ENCODE peak calls at places on chromosome 19, in nine cellular contexts. One of them, this sample, is unnamed.

GRCh38 chr19:2166741-2167738 is 3.3 kb downstream of the DOT1L start:
- DNase-seq in heart left ventricle: peak; percentile 92
- DNase-seq in colonic mucosa: peak; percentile 85
- DNase-seq in heart right ventricle: peak; percentile 88
- DNase-seq in RWPE2: no peak
- DNase-seq in AG04450: no peak
- DNase-seq in astrocyte: peak; percentile 62
- DNase-seq in foreskin keratinocyte: no peak
- DNase-seq in tibial artery: peak; percentile 86
- DNase-seq in this sample: peak; percentile 88

GRCh38 chr19:15248106-15248505 is 15.9 kb upstream of the EPHX3 start:
- DNase-seq in heart left ventricle: peak; percentile 62
- DNase-seq in colonic mucosa: no peak
- DNase-seq in heart right ventricle: no peak
- DNase-seq in RWPE2: no peak
- DNase-seq in AG04450: no peak
- DNase-seq in astrocyte: no peak
- DNase-seq in foreskin keratinocyte: no peak
- DNase-seq in tibial artery: peak; percentile 59
- DNase-seq in this sample: no peak

GRCh38 chr19:18408053-18408476 is 10.6 kb upstream of the LRRC25 start:
- DNase-seq in heart left ventricle: no peak
- DNase-seq in colonic mucosa: peak; percentile 82
- DNase-seq in heart right ventricle: peak; percentile 58
- DNase-seq in RWPE2: no peak
- DNase-seq in AG04450: no peak
- DNase-seq in astrocyte: no peak
- DNase-seq in foreskin keratinocyte: no peak
- DNase-seq in tibial artery: no peak
- DNase-seq in this sample: no peak

GRCh38 chr19:35332817-35333216 is 3.8 kb downstream of the CD22 start:
- DNase-seq in heart left ventricle: no peak
- DNase-seq in colonic mucosa: no peak
- DNase-seq in heart right ventricle: no peak
- DNase-seq in RWPE2: no peak
- DNase-seq in AG04450: no peak
- DNase-seq in astrocyte: no peak
- DNase-seq in foreskin keratinocyte: no peak
- DNase-seq in tibial artery: no peak
- DNase-seq in this sample: no peak

GRCh38 chr19:3701200-3701599 is 932 bp upstream of the PIP5K1C start:
- DNase-seq in heart left ventricle: no peak
- DNase-seq in colonic mucosa: no peak
- DNase-seq in heart right ventricle: no peak
- DNase-seq in RWPE2: no peak
- DNase-seq in AG04450: no peak
- DNase-seq in astrocyte: no peak
- DNase-seq in foreskin keratinocyte: no peak
- DNase-seq in tibial artery: no peak
- DNase-seq in this sample: no peak

GRCh38 chr19:2173841-2174577 is 10.3 kb downstream of the DOT1L start:
- DNase-seq in heart left ventricle: no peak
- DNase-seq in colonic mucosa: no peak
- DNase-seq in heart right ventricle: no peak
- DNase-seq in RWPE2: no peak
- DNase-seq in AG04450: no peak
- DNase-seq in astrocyte: no peak
- DNase-seq in foreskin keratinocyte: no peak
- DNase-seq in tibial artery: no peak
- DNase-seq in this sample: no peak

GRCh38 chr19:3407556-3408516 is 41.5 kb downstream of the NFIC start:
- DNase-seq in heart left ventricle: peak; percentile 78
- DNase-seq in colonic mucosa: no peak
- DNase-seq in heart right ventricle: peak; percentile 57
- DNase-seq in RWPE2: no peak
- DNase-seq in AG04450: no peak
- DNase-seq in astrocyte: peak; percentile 39
- DNase-seq in foreskin keratinocyte: no peak
- DNase-seq in tibial artery: peak; percentile 70
- DNase-seq in this sample: no peak

GRCh38 chr19:12222980-12223630 is 60.2 kb downstream of the ZNF136 start:
- DNase-seq in heart left ventricle: no peak
- DNase-seq in colonic mucosa: no peak
- DNase-seq in heart right ventricle: no peak
- DNase-seq in RWPE2: no peak
- DNase-seq in AG04450: no peak
- DNase-seq in astrocyte: no peak
- DNase-seq in foreskin keratinocyte: no peak
- DNase-seq in tibial artery: no peak
- DNase-seq in this sample: no peak

GRCh38 chr19:18203408-18203862 is 407 bp downstream of the RAB3A start:
- DNase-seq in heart left ventricle: peak; percentile 69
- DNase-seq in colonic mucosa: peak; percentile 68
- DNase-seq in heart right ventricle: peak; percentile 62
- DNase-seq in RWPE2: no peak
- DNase-seq in AG04450: no peak
- DNase-seq in astrocyte: no peak
- DNase-seq in foreskin keratinocyte: no peak
- DNase-seq in tibial artery: peak; percentile 36
- DNase-seq in this sample: peak; percentile 59

GRCh38 chr19:32464279-32464678 is 58.7 kb downstream of the DPY19L3 start:
- DNase-seq in heart left ventricle: no peak
- DNase-seq in colonic mucosa: no peak
- DNase-seq in heart right ventricle: no peak
- DNase-seq in RWPE2: no peak
- DNase-seq in AG04450: no peak
- DNase-seq in astrocyte: no peak
- DNase-seq in foreskin keratinocyte: no peak
- DNase-seq in tibial artery: no peak
- DNase-seq in this sample: no peak

GRCh38 chr19:19146000-19146608 is 7.8 kb upstream of the TMEM161A start:
- DNase-seq in heart left ventricle: peak; percentile 80
- DNase-seq in colonic mucosa: peak; percentile 88
- DNase-seq in heart right ventricle: peak; percentile 83
- DNase-seq in RWPE2: no peak
- DNase-seq in AG04450: peak; percentile 29
- DNase-seq in astrocyte: no peak
- DNase-seq in foreskin keratinocyte: no peak
- DNase-seq in tibial artery: peak; percentile 68
- DNase-seq in this sample: peak; percentile 96

GRCh38 chr19:48638831-48639381 is 1.7 kb upstream of the DBP start:
- DNase-seq in heart left ventricle: peak; percentile 41
- DNase-seq in colonic mucosa: peak; percentile 41
- DNase-seq in heart right ventricle: no peak
- DNase-seq in RWPE2: no peak
- DNase-seq in AG04450: no peak
- DNase-seq in astrocyte: no peak
- DNase-seq in foreskin keratinocyte: no peak
- DNase-seq in tibial artery: no peak
- DNase-seq in this sample: no peak

GRCh38 chr19:15101479-15102082 is 5.6 kb upstream of the SYDE1 start:
- DNase-seq in heart left ventricle: no peak
- DNase-seq in colonic mucosa: peak; percentile 52
- DNase-seq in heart right ventricle: no peak
- DNase-seq in RWPE2: no peak
- DNase-seq in AG04450: no peak
- DNase-seq in astrocyte: no peak
- DNase-seq in foreskin keratinocyte: no peak
- DNase-seq in tibial artery: no peak
- DNase-seq in this sample: no peak

GRCh38 chr19:4016486-4016885 is 8.9 kb downstream of the PIAS4 start:
- DNase-seq in heart left ventricle: no peak
- DNase-seq in colonic mucosa: no peak
- DNase-seq in heart right ventricle: no peak
- DNase-seq in RWPE2: no peak
- DNase-seq in AG04450: no peak
- DNase-seq in astrocyte: no peak
- DNase-seq in foreskin keratinocyte: no peak
- DNase-seq in tibial artery: no peak
- DNase-seq in this sample: no peak

GRCh38 chr19:43934055-43934984 is 762 bp downstream of the ZNF45 start:
- DNase-seq in heart left ventricle: no peak
- DNase-seq in colonic mucosa: no peak
- DNase-seq in heart right ventricle: no peak
- DNase-seq in RWPE2: no peak
- DNase-seq in AG04450: no peak
- DNase-seq in astrocyte: peak; percentile 6
- DNase-seq in foreskin keratinocyte: no peak
- DNase-seq in tibial artery: no peak
- DNase-seq in this sample: no peak
- TF ChIP-seq CTCF in heart left ventricle: no peak
- TF ChIP-seq CTCF in colonic mucosa: no peak
- TF ChIP-seq CTCF in heart right ventricle: peak; percentile 35
- TF ChIP-seq CTCF in RWPE2: no peak
- TF ChIP-seq CTCF in AG04450: peak; percentile 22
- TF ChIP-seq CTCF in astrocyte: no peak
- TF ChIP-seq CTCF in foreskin keratinocyte: peak; percentile 12
- TF ChIP-seq CTCF in tibial artery: no peak
- TF ChIP-seq CTCF in this sample: no peak

DNA sequence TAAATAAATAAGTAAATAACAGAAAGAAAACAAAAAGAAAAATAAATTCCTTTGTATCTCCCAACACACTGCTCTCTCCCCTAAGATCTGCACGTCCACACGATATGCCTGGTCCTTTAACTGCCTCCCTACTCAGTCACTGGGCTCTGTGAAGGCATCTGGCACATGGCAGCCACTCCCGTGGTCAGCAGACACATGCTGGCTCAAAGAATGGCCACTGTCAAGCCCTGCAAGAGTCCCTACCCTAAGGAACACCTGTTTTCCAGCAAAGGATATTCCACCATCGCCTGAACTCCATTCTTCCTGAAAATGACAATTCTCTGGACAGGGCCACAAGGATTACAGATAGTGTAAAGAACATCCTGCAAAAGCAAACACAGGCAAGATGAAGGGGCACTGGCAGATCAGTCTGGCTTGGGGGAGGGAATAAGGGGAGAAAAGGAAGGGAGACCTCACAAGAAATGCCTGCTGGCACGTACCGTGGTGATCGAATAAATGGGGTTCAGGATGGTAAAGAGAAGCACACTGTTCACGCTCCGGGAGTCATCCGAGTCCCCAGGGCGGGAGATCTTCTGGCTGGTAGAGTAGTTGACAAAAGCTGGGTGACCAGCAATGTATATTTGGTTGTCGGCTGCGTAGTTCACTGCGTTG is 4.3 kb downstream of the HNRNPL start:
- DNase-seq in heart left ventricle: peak; percentile 5
- DNase-seq in colonic mucosa: no peak
- DNase-seq in heart right ventricle: no peak
- DNase-seq in RWPE2: no peak
- DNase-seq in AG04450: no peak
- DNase-seq in astrocyte: no peak
- DNase-seq in foreskin keratinocyte: no peak
- DNase-seq in tibial artery: no peak
- DNase-seq in this sample: no peak
- H3K27ac ChIP-seq in heart left ventricle: no peak overlapping the region
- H3K27ac ChIP-seq in colonic mucosa: no peak overlapping the region
- H3K27ac ChIP-seq in heart right ventricle: no peak overlapping the region
- H3K27ac ChIP-seq in RWPE2: no peak overlapping the region
- H3K27ac ChIP-seq in AG04450: no peak overlapping the region
- H3K27ac ChIP-seq in astrocyte: no peak overlapping the region
- H3K27ac ChIP-seq in foreskin keratinocyte: no peak overlapping the region
- H3K27ac ChIP-seq in tibial artery: no peak overlapping the region
- H3K27ac ChIP-seq in this sample: no peak overlapping the region

GRCh38 chr19:49890349-49891311 is 6.1 kb downstream of the IL4I1 start:
- DNase-seq in heart left ventricle: no peak
- DNase-seq in colonic mucosa: peak; percentile 69
- DNase-seq in heart right ventricle: no peak
- DNase-seq in RWPE2: peak; percentile 42
- DNase-seq in AG04450: no peak
- DNase-seq in astrocyte: no peak
- DNase-seq in foreskin keratinocyte: no peak
- DNase-seq in tibial artery: no peak
- DNase-seq in this sample: no peak

GRCh38 chr19:49889038-49889686 is 7.5 kb downstream of the IL4I1 start:
- DNase-seq in heart left ventricle: no peak
- DNase-seq in colonic mucosa: no peak
- DNase-seq in heart right ventricle: no peak
- DNase-seq in RWPE2: no peak
- DNase-seq in AG04450: no peak
- DNase-seq in astrocyte: no peak
- DNase-seq in foreskin keratinocyte: no peak
- DNase-seq in tibial artery: no peak
- DNase-seq in this sample: no peak

GRCh38 chr19:49888478-49888901 is 8.2 kb downstream of the IL4I1 start:
- DNase-seq in heart left ventricle: no peak
- DNase-seq in colonic mucosa: no peak
- DNase-seq in heart right ventricle: no peak
- DNase-seq in RWPE2: no peak
- DNase-seq in AG04450: no peak
- DNase-seq in astrocyte: no peak
- DNase-seq in foreskin keratinocyte: no peak
- DNase-seq in tibial artery: no peak
- DNase-seq in this sample: no peak

GRCh38 chr19:49891393-49891792 is 5.3 kb downstream of the IL4I1 start:
- DNase-seq in heart left ventricle: no peak
- DNase-seq in colonic mucosa: no peak
- DNase-seq in heart right ventricle: no peak
- DNase-seq in RWPE2: no peak
- DNase-seq in AG04450: no peak
- DNase-seq in astrocyte: no peak
- DNase-seq in foreskin keratinocyte: no peak
- DNase-seq in tibial artery: no peak
- DNase-seq in this sample: peak; percentile 66

DNA sequence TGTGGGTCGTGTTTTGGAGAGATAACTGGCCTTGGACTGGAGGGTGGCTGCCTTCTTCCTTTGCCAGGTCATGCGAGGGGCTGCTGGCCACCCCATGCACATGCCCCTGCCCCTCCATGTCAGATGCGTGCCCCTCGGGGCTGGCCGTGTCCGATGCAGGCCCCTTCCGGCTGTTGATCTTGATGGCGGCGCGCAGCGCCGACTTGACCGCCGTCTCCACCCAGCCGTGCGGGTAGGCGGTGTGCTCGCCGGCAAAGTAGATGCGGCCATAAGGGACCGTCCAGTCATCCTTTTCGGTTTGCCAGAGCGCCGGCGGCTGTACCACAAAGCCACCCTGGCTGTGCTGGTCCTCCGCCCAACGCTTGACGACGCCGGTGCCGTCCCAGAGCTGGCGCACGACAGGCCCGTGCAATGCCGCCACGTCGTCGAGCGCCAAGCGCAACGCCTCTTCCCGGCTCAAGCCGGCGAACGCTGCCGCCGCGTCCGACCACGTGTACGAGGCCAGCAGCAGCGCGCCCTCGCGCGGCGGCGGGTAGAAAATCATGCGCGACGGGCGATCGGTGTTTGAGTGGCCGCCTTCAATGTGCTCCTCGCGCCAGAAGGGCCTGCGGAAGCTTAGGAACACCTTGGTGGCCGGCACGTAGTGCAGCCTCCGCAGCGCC is 6.9 kb downstream of the IL4I1 start:
- DNase-seq in heart left ventricle: peak; percentile 80
- DNase-seq in colonic mucosa: peak; percentile 78
- DNase-seq in heart right ventricle: peak; percentile 80
- DNase-seq in RWPE2: no peak
- DNase-seq in AG04450: no peak
- DNase-seq in astrocyte: peak; percentile 44
- DNase-seq in foreskin keratinocyte: no peak
- DNase-seq in tibial artery: peak; percentile 69
- DNase-seq in this sample: peak; percentile 70
- TF ChIP-seq CTCF in heart left ventricle: peak; percentile 75
- TF ChIP-seq CTCF in colonic mucosa: peak; percentile 81
- TF ChIP-seq CTCF in heart right ventricle: peak; percentile 87
- TF ChIP-seq CTCF in RWPE2: peak; percentile 91
- TF ChIP-seq CTCF in AG04450: peak; percentile 59
- TF ChIP-seq CTCF in astrocyte: peak; percentile 34
- TF ChIP-seq CTCF in foreskin keratinocyte: peak; percentile 92
- TF ChIP-seq CTCF in tibial artery: peak; percentile 63
- TF ChIP-seq CTCF in this sample: peak; percentile 66

GRCh38 chr19:7763696-7764095 is 653 bp downstream of the CLEC4M start:
- DNase-seq in heart left ventricle: no peak
- DNase-seq in colonic mucosa: no peak
- DNase-seq in heart right ventricle: no peak
- DNase-seq in RWPE2: no peak
- DNase-seq in AG04450: no peak
- DNase-seq in astrocyte: no peak
- DNase-seq in foreskin keratinocyte: no peak
- DNase-seq in tibial artery: no peak
- DNase-seq in this sample: no peak
- H3K27ac ChIP-seq in heart left ventricle: no peak overlapping the region
- H3K27ac ChIP-seq in colonic mucosa: no peak overlapping the region
- H3K27ac ChIP-seq in heart right ventricle: no peak overlapping the region
- H3K27ac ChIP-seq in RWPE2: no peak overlapping the region
- H3K27ac ChIP-seq in AG04450: no peak overlapping the region
- H3K27ac ChIP-seq in astrocyte: no peak overlapping the region
- H3K27ac ChIP-seq in foreskin keratinocyte: no peak overlapping the region
- H3K27ac ChIP-seq in tibial artery: no peak overlapping the region
- H3K27ac ChIP-seq in this sample: no peak overlapping the region

This sample was measured in left lung.